ENCODE peak calls at places on chromosomes 4 and X, in four cellular contexts. One of them, this sample, is unnamed. For H3K27me3, the result is how much of the 10 kb centered on the place peaks cover.

GRCh38 chrX:71017396-71017939 is 50.7 kb downstream of the SNX12 start:
- DNase-seq in mesendoderm: no peak
- DNase-seq in GM12878: no peak
- DNase-seq in adrenal gland: peak
- DNase-seq in this sample: no peak

GRCh38 chrX:45323387-45323786 is 122.7 kb upstream of the DIPK2B start:
- DNase-seq in GM12878: no peak
- DNase-seq in adrenal gland: no peak
- DNase-seq in mesendoderm: no peak
- DNase-seq in this sample: no peak

GRCh38 chr4:91118597-91118996 is 991.4 kb downstream of the CCSER1 start:
- DNase-seq in adrenal gland: no peak
- DNase-seq in mesendoderm: no peak
- DNase-seq in GM12878: no peak
- DNase-seq in this sample: no peak

GRCh38 chr4:120215350-120215749 is 148.7 kb upstream of the MAD2L1 start:
- DNase-seq in GM12878: no peak
- DNase-seq in adrenal gland: no peak
- DNase-seq in mesendoderm: no peak
- DNase-seq in this sample: no peak

GRCh38 chr4:79958511-79959264 is 114.3 kb downstream of the ANTXR2 start:
- DNase-seq in adrenal gland: no peak
- DNase-seq in mesendoderm: peak
- DNase-seq in GM12878: no peak
- DNase-seq in this sample: no peak

GRCh38 chr4:147782087-147782781 is 50.3 kb downstream of the ARHGAP10 start:
- DNase-seq in adrenal gland: no peak
- DNase-seq in GM12878: no peak
- DNase-seq in mesendoderm: no peak
- DNase-seq in this sample: no peak

GRCh38 chr4:171622729-171623128 is 190.5 kb upstream of the GALNTL6 start:
- DNase-seq in mesendoderm: no peak
- DNase-seq in GM12878: no peak
- DNase-seq in adrenal gland: no peak
- DNase-seq in this sample: no peak

GRCh38 chrX:10011261-10011931 is 44.2 kb downstream of the CLDN34 start:
- DNase-seq in adrenal gland: no peak
- DNase-seq in GM12878: peak
- DNase-seq in mesendoderm: peak
- DNase-seq in this sample: no peak

GRCh38 chrX:2495595-2495994 is 5.2 kb downstream of the DHRSX start:
- DNase-seq in GM12878: no peak
- DNase-seq in adrenal gland: no peak
- DNase-seq in mesendoderm: no peak
- DNase-seq in this sample: no peak

GRCh38 chr4:186297013-186297645 is 31.1 kb downstream of the F11 start:
- DNase-seq in GM12878: no peak
- DNase-seq in adrenal gland: no peak
- DNase-seq in mesendoderm: peak
- DNase-seq in this sample: peak

GRCh38 chrX:154431321-154431720 is 2.8 kb downstream of the ATP6AP1 start:
- DNase-seq in mesendoderm: no peak
- DNase-seq in GM12878: no peak
- DNase-seq in adrenal gland: peak
- DNase-seq in this sample: no peak

GRCh38 chr4:105184316-105184988 is 37.8 kb downstream of the TET2 start:
- DNase-seq in mesendoderm: no peak
- DNase-seq in adrenal gland: no peak
- DNase-seq in GM12878: no peak
- DNase-seq in this sample: peak

GRCh38 chrX:356385-357034 is 30.2 kb downstream of the PPP2R3B start:
- DNase-seq in GM12878: no peak
- DNase-seq in mesendoderm: no peak
- DNase-seq in adrenal gland: no peak
- DNase-seq in this sample: peak

GRCh38 chr4:80471701-80472100 is 136.2 kb downstream of the CFAP299 start:
- DNase-seq in mesendoderm: peak
- DNase-seq in adrenal gland: no peak
- DNase-seq in GM12878: no peak
- DNase-seq in this sample: peak

GRCh38 chr4:149264093-149264733 is 551.4 kb downstream of the IQCM start:
- DNase-seq in GM12878: peak
- DNase-seq in adrenal gland: peak
- DNase-seq in mesendoderm: peak
- DNase-seq in this sample: peak

GRCh38 chr4:27692098-27692679 is 831.5 kb downstream of the STIM2 start:
- DNase-seq in adrenal gland: no peak
- DNase-seq in GM12878: no peak
- DNase-seq in mesendoderm: peak
- DNase-seq in this sample: no peak

GRCh38 chrX:51776851-51777250 is 33.6 kb downstream of the GSPT2 start:
- DNase-seq in GM12878: no peak
- DNase-seq in adrenal gland: no peak
- DNase-seq in mesendoderm: peak
- DNase-seq in this sample: no peak

GRCh38 chrX:51779306-51779705 is 36.1 kb downstream of the GSPT2 start:
- DNase-seq in mesendoderm: peak
- DNase-seq in adrenal gland: no peak
- DNase-seq in GM12878: no peak
- DNase-seq in this sample: no peak
- H3K27me3 ChIP-seq in mesendoderm: under half
- H3K27me3 ChIP-seq in adrenal gland: under half
- H3K27me3 ChIP-seq in GM12878: under half
- H3K27me3 ChIP-seq in this sample: under half

GRCh38 chrX:16484338-16484737 is 165.6 kb upstream of the S100G start:
- DNase-seq in adrenal gland: peak
- DNase-seq in GM12878: no peak
- DNase-seq in mesendoderm: no peak
- DNase-seq in this sample: peak

GRCh38 chrX:16491461-16491860 is 158.5 kb upstream of the S100G start:
- DNase-seq in GM12878: no peak
- DNase-seq in adrenal gland: no peak
- DNase-seq in mesendoderm: peak
- DNase-seq in this sample: no peak

GRCh38 chrX:16488959-16489358 is 161.0 kb upstream of the S100G start:
- DNase-seq in GM12878: no peak
- DNase-seq in adrenal gland: no peak
- DNase-seq in mesendoderm: no peak
- DNase-seq in this sample: no peak

DNA sequence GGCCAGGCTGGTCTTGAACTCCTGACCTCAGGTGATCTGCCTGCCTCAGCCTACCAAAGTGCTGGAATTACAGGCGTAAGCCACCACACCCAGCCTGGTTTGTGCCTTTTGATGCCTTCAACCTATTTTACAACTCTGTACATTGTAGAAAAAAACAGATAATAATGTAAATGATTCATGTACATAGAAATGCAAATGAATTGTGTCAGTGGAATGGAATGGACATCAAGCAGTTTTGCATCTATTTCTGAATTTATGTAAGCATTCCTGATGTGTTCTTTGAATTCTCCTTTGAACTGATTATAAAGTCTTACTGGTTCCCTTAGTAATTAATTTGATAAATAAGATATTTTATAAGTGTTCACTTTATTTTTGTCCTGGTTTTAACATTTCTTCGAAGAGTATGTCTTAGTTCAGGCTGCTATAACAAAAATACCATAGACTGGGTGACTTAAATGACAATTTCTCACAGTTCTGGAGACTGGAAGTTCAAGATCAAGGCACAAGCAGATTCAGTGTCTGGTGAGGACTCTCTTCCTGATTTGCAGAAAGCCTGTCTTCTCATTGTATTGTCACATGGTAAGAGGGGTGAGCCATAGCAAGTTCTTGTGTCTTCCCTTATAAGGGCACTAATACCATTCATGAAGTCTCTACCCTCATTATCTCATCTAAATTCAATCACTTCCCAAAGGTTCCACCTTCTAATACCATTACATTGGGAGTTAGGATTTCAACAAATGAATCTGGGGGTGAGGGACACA is 162.2 kb upstream of the S100G start:
- DNase-seq in GM12878: no peak
- DNase-seq in adrenal gland: no peak
- DNase-seq in mesendoderm: no peak
- DNase-seq in this sample: no peak
- H3K27me3 ChIP-seq in GM12878: under half
- H3K27me3 ChIP-seq in adrenal gland: under half
- H3K27me3 ChIP-seq in mesendoderm: under half
- H3K27me3 ChIP-seq in this sample: under half

GRCh38 chr4:8870647-8871416 is 807 bp downstream of the HMX1 start:
- DNase-seq in adrenal gland: no peak
- DNase-seq in GM12878: no peak
- DNase-seq in mesendoderm: no peak
- DNase-seq in this sample: no peak
- H3K27me3 ChIP-seq in adrenal gland: half or more
- H3K27me3 ChIP-seq in GM12878: under half
- H3K27me3 ChIP-seq in mesendoderm: half or more
- H3K27me3 ChIP-seq in this sample: half or more

DNA sequence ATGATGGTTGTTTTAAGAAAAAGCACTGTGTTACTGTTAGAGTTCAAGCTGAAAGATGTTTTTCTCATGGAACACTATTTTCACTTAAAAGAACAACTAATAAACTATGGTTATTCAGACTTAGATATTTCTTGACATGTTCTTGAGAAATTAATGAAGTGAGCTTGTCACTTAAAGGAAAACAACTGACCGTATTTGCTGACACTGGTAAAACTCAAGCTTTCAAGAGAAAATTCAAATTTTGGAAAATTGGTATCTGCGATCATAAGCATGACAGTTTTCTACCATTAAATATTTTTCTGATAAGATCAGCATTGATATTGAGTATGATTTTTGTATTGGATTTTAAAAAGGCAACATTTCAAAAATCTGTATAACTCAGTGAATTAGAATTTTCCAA is 549.5 kb upstream of the ACTRT1 start:
- DNase-seq in adrenal gland: no peak
- DNase-seq in GM12878: no peak
- DNase-seq in mesendoderm: no peak
- DNase-seq in this sample: no peak
- H3K27me3 ChIP-seq in adrenal gland: under half
- H3K27me3 ChIP-seq in GM12878: under half
- H3K27me3 ChIP-seq in mesendoderm: under half
- H3K27me3 ChIP-seq in this sample: under half

GRCh38 chrX:107934262-107934661 is 47.9 kb downstream of the TEX13B start:
- DNase-seq in GM12878: no peak
- DNase-seq in mesendoderm: no peak
- DNase-seq in adrenal gland: no peak
- DNase-seq in this sample: no peak
- H3K27me3 ChIP-seq in GM12878: under half
- H3K27me3 ChIP-seq in mesendoderm: under half
- H3K27me3 ChIP-seq in adrenal gland: under half
- H3K27me3 ChIP-seq in this sample: under half

GRCh38 chr4:121952290-121952689 is 430 bp upstream of the TRPC3 start:
- DNase-seq in mesendoderm: no peak
- DNase-seq in GM12878: no peak
- DNase-seq in adrenal gland: no peak
- DNase-seq in this sample: no peak

GRCh38 chr4:121951570-121952110 is at the start of gene TRPC3:
- DNase-seq in adrenal gland: no peak
- DNase-seq in GM12878: no peak
- DNase-seq in mesendoderm: peak
- DNase-seq in this sample: no peak

GRCh38 chr4:121946644-121947043 is 5.2 kb downstream of the TRPC3 start:
- DNase-seq in adrenal gland: no peak
- DNase-seq in GM12878: no peak
- DNase-seq in mesendoderm: no peak
- DNase-seq in this sample: no peak

GRCh38 chr4:121950680-121951569 is 935 bp downstream of the TRPC3 start:
- DNase-seq in adrenal gland: no peak
- DNase-seq in GM12878: no peak
- DNase-seq in mesendoderm: peak
- DNase-seq in this sample: no peak

GRCh38 chr4:121950212-121950679 is 1.6 kb downstream of the TRPC3 start:
- DNase-seq in GM12878: no peak
- DNase-seq in adrenal gland: peak
- DNase-seq in mesendoderm: peak
- DNase-seq in this sample: no peak
- H3K27me3 ChIP-seq in GM12878: under half
- H3K27me3 ChIP-seq in adrenal gland: under half
- H3K27me3 ChIP-seq in mesendoderm: under half
- H3K27me3 ChIP-seq in this sample: under half

DNA sequence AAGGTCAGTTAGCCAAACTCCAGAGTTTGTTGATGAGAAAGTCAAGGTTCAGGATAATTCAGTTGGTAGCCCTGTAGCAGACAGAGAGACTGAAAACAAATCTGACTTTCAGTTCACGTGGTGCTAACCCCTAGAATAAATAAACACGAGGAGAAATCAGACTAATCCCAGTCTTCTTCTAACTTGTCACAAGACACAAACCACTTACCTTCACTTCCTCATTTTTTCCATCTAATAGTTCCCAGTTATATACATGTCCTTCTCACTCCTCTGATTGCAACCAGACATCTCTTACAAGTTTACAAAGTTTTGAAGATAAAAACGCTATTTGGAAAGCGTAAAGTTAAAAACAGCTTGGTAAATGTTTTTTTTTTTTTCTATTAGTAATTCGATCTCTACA is 7.7 kb downstream of the TLR7 start:
- DNase-seq in GM12878: no peak
- DNase-seq in adrenal gland: no peak
- DNase-seq in mesendoderm: no peak
- DNase-seq in this sample: no peak
- H3K27me3 ChIP-seq in GM12878: under half
- H3K27me3 ChIP-seq in adrenal gland: under half
- H3K27me3 ChIP-seq in mesendoderm: under half
- H3K27me3 ChIP-seq in this sample: under half